ENCODE peak calls at places on chromosomes 2 and 18, in nine cellular contexts. W is cardiac fibroblast; A is effector CD4-positive, alpha-beta T cell; O is A549; Z is epithelial cell of esophagus; P is DMS79; G is NCI-H748 treated with DMSO at 0.1 percent for 48 hours; U is naive B cell; Q is breast epithelium. R is an unnamed sample.
A peak's percentile ranks its signal among the peaks of the same experiment; 100 is the strongest.

GRCh38 chr2:143397886-143398614 is 268.8 kb downstream of the ARHGAP15 start:
- DNase-seq in W (peak; percentile 16), A (no peak), O (no peak), Z (peak; percentile 63), P (no peak), G (no peak), U (no peak), Q (no peak), R (no peak)

GRCh38 chr2:227703280-227703732 is 14.5 kb downstream of the SLC19A3 start:
- DNase-seq in W (peak; percentile 51), A (no peak), O (no peak), Z (peak; percentile 91), P (peak; percentile 2), G (no peak), U (no peak), Q (no peak), R (no peak)

GRCh38 chr2:216202602-216203250 is 93.6 kb downstream of the XRCC5 start:
- DNase-seq in W (no peak), A (no peak), O (no peak), Z (no peak), P (no peak), G (no peak), U (no peak), Q (no peak), R (no peak)

GRCh38 chr2:144999040-144999875 is 479.3 kb upstream of the ZEB2 start:
- DNase-seq in W (peak; percentile 93), A (no peak), O (no peak), Z (no peak), P (no peak), G (no peak), U (no peak), Q (no peak), R (no peak)

GRCh38 chr2:19746611-19747309 is 155.0 kb downstream of the TTC32 start:
- DNase-seq in W (peak; percentile 39), A (no peak), O (peak; percentile 72), Z (no peak), P (no peak), G (no peak), U (no peak), Q (no peak), R (no peak)

GRCh38 chr2:72137498-72138010 is 10.1 kb downstream of the CYP26B1 start:
- DNase-seq in W (no peak), A (peak; percentile 27), O (peak; percentile 88), Z (peak; percentile 41), P (no peak), G (no peak), U (no peak), Q (peak; percentile 61), R (no peak)

GRCh38 chr18:36672437-36673344 is 156.1 kb downstream of the TPGS2 start:
- DNase-seq in W (peak; percentile 43), A (no peak), O (no peak), Z (peak; percentile 99), P (peak; percentile 94), G (peak; percentile 71), U (no peak), Q (no peak), R (no peak)

GRCh38 chr2:236121546-236121945 is 46.6 kb downstream of the GBX2 start:
- DNase-seq in W (no peak), A (no peak), O (no peak), Z (peak; percentile 31), P (no peak), G (no peak), U (no peak), Q (no peak), R (no peak)

GRCh38 chr2:34261701-34262100 is 662.6 kb upstream of the FAM98A start:
- DNase-seq in W (no peak), A (no peak), O (no peak), Z (no peak), P (no peak), G (no peak), U (no peak), Q (no peak), R (no peak)

GRCh38 chr2:16774091-16774490 is 108.5 kb upstream of the CYRIA start:
- DNase-seq in W (peak; percentile 8), A (no peak), O (no peak), Z (peak; percentile 25), P (no peak), G (no peak), U (no peak), Q (no peak), R (no peak)

GRCh38 chr2:9497017-9497416 is 22.7 kb downstream of the IAH1 start:
- DNase-seq in W (no peak), A (no peak), O (no peak), Z (peak; percentile 90), P (no peak), G (no peak), U (no peak), Q (no peak), R (no peak)

GRCh38 chr18:5894613-5895299 is 566 bp downstream of the TMEM200C start:
- DNase-seq in W (no peak), A (no peak), O (no peak), Z (no peak), P (peak; percentile 49), G (no peak), U (no peak), Q (no peak), R (no peak)

GRCh38 chr2:7061436-7061779 is 144.2 kb downstream of the RNF144A start:
- DNase-seq in W (no peak), A (no peak), O (no peak), Z (no peak), P (no peak), G (no peak), U (no peak), Q (no peak), R (no peak)

GRCh38 chr2:33298233-33298632 is 178.2 kb upstream of the RASGRP3 start:
- DNase-seq in W (peak; percentile 39), A (no peak), O (no peak), Z (peak; percentile 63), P (no peak), G (no peak), U (no peak), Q (no peak), R (no peak)

GRCh38 chr2:105803337-105803736 is 58.6 kb downstream of the NCK2 start:
- DNase-seq in W (no peak), A (no peak), O (no peak), Z (peak; percentile 37), P (no peak), G (no peak), U (no peak), Q (no peak), R (no peak)

GRCh38 chr2:196131384-196131861 is 40.0 kb downstream of the STK17B start:
- DNase-seq in W (peak; percentile 52), A (peak; percentile 35), O (no peak), Z (peak; percentile 60), P (no peak), G (peak; percentile 14), U (no peak), Q (no peak), R (peak; percentile 45)

GRCh38 chr2:106107509-106108131 is 86.5 kb downstream of the UXS1 start:
- DNase-seq in W (no peak), A (peak; percentile 41), O (no peak), Z (peak; percentile 68), P (no peak), G (no peak), U (no peak), Q (no peak), R (peak; percentile 20)

GRCh38 chr2:240291940-240292574 is 143.4 kb upstream of the GPC1 start:
- DNase-seq in W (no peak), A (no peak), O (no peak), Z (no peak), P (no peak), G (no peak), U (no peak), Q (no peak), R (no peak)

GRCh38 chr2:20052872-20053281 is 1.4 kb upstream of the LAPTM4A start:
- DNase-seq in W (peak; percentile 92), A (no peak), O (peak; percentile 81), Z (peak; percentile 89), P (peak; percentile 48), G (peak; percentile 46), U (no peak), Q (no peak), R (no peak)

GRCh38 chr2:239263231-239263936 is 137.4 kb downstream of the HDAC4 start:
- DNase-seq in W (no peak), A (no peak), O (no peak), Z (no peak), P (no peak), G (no peak), U (no peak), Q (peak; percentile 43), R (no peak)

GRCh38 chr18:45686892-45687611 is 36.9 kb upstream of the SLC14A1 start:
- DNase-seq in W (no peak), A (peak; percentile 45), O (no peak), Z (no peak), P (no peak), G (no peak), U (peak; percentile 57), Q (no peak), R (peak; percentile 48)

GRCh38 chr18:75247601-75248421 is 37.2 kb downstream of the TSHZ1 start:
- DNase-seq in W (peak; percentile 69), A (no peak), O (no peak), Z (peak; percentile 29), P (peak; percentile 15), G (peak; percentile 45), U (no peak), Q (no peak), R (no peak)

GRCh38 chr2:238505119-238505891 is 78.6 kb downstream of the ASB1 start:
- DNase-seq in W (no peak), A (no peak), O (no peak), Z (no peak), P (no peak), G (no peak), U (no peak), Q (peak; percentile 22), R (no peak)

GRCh38 chr2:70868970-70869369 is 33.4 kb upstream of the CD207 start:
- DNase-seq in W (no peak), A (no peak), O (no peak), Z (no peak), P (no peak), G (no peak), U (no peak), Q (no peak), R (no peak)

GRCh38 chr2:42523341-42523740 is 29.6 kb upstream of the KCNG3 start:
- DNase-seq in W (no peak), A (no peak), O (no peak), Z (no peak), P (peak; percentile 56), G (no peak), U (no peak), Q (no peak), R (no peak)

GRCh38 chr18:50428531-50429206 is 53.8 kb downstream of the SKA1 start:
- DNase-seq in W (peak; percentile 48), A (no peak), O (no peak), Z (peak; percentile 6), P (no peak), G (no peak), U (no peak), Q (no peak), R (no peak)

GRCh38 chr18:5975111-5975622 is 79.8 kb upstream of the TMEM200C start:
- DNase-seq in W (peak; percentile 46), A (no peak), O (no peak), Z (no peak), P (no peak), G (no peak), U (no peak), Q (no peak), R (no peak)

GRCh38 chr2:240925576-240926515 is 19.7 kb downstream of the CROCC2 start:
- DNase-seq in W (no peak), A (peak; percentile 1), O (no peak), Z (no peak), P (no peak), G (no peak), U (no peak), Q (peak; percentile 48), R (no peak)

GRCh38 chr2:129748653-129749052 is 230.8 kb upstream of the RAB6C start:
- DNase-seq in W (no peak), A (no peak), O (no peak), Z (peak; percentile 34), P (no peak), G (peak; percentile 25), U (no peak), Q (no peak), R (no peak)

GRCh38 chr2:96633641-96634040 is 4.5 kb downstream of the KANSL3 start:
- DNase-seq in W (no peak), A (no peak), O (no peak), Z (no peak), P (no peak), G (no peak), U (no peak), Q (no peak), R (no peak)

GRCh38 chr2:191679818-191680600 is 2.1 kb downstream of the NABP1 start:
- DNase-seq in W (peak; percentile 60), A (peak; percentile 21), O (peak; percentile 35), Z (peak; percentile 90), P (no peak), G (no peak), U (peak; percentile 42), Q (no peak), R (no peak)

R was measured in effector memory CD4-positive, alpha-beta T cell.